ENCODE peak calls at places on chromosomes 13 and 19, in six cellular contexts. O, D, S, H, G and U are unnamed samples.
A peak's percentile ranks its signal among the peaks of the same experiment; 100 is the strongest.

GRCh38 chr13:41026806-41027205 is 7.7 kb upstream of the ELF1 start:
- DNase-seq in S (no peak), O (no peak), G (no peak), D (no peak), H (no peak), U (no peak)

GRCh38 chr19:2097330-2098327 is 914 bp downstream of the IZUMO4 start:
- DNase-seq in O (no peak), S (peak; percentile 15), H (no peak), G (no peak), D (peak; percentile 57), U (no peak)

GRCh38 chr13:68272652-68273051 is 1042.5 kb upstream of the PCDH9 start:
- DNase-seq in G (no peak), O (no peak), H (no peak), D (no peak), S (no peak), U (no peak)

GRCh38 chr13:27171244-27171829 is at the start of gene USP12:
- DNase-seq in S (peak; percentile 47), D (peak; percentile 76), H (no peak), O (peak; percentile 39), G (no peak), U (peak; percentile 67)

GRCh38 chr19:7372810-7373209 is 24.1 kb downstream of the ARHGEF18 start:
- DNase-seq in O (no peak), D (no peak), S (no peak), H (no peak), G (no peak), U (no peak)

GRCh38 chr19:14072535-14073231 is at the start of gene MISP3:
- DNase-seq in D (no peak), O (peak; percentile 43), G (no peak), S (peak; percentile 40), H (peak; percentile 49), U (no peak)

GRCh38 chr19:370641-371330 is 26.2 kb upstream of the MIER2 start:
- DNase-seq in S (no peak), G (no peak), D (no peak), H (no peak), O (no peak), U (no peak)

GRCh38 chr13:103471896-103472295 is 405.7 kb upstream of the SLC10A2 start:
- DNase-seq in H (peak; percentile 8), S (no peak), G (no peak), D (no peak), O (no peak), U (peak; percentile 9)

GRCh38 chr13:40096357-40096911 is 441.0 kb downstream of the COG6 start:
- DNase-seq in S (no peak), O (no peak), H (no peak), D (no peak), G (no peak), U (no peak)

GRCh38 chr13:51684076-51684475 is 99.8 kb downstream of the WDFY2 start:
- DNase-seq in O (no peak), S (no peak), G (no peak), H (no peak), D (no peak), U (no peak)

GRCh38 chr13:24694907-24695306 is 14.7 kb downstream of the ATP12A start:
- DNase-seq in S (no peak), H (no peak), G (no peak), D (no peak), O (no peak), U (no peak)

GRCh38 chr19:480016-480855 is 16.1 kb upstream of the MADCAM1 start:
- DNase-seq in S (peak; percentile 79), O (peak; percentile 55), H (peak; percentile 70), G (peak; percentile 63), D (peak; percentile 86), U (peak; percentile 81)

GRCh38 chr13:27968316-27969072 is 621 bp downstream of the CDX2 start:
- DNase-seq in O (no peak), H (peak; percentile 36), G (no peak), S (no peak), D (peak; percentile 82), U (peak; percentile 62)

GRCh38 chr13:97849305-97849704 is 104.2 kb upstream of the IPO5 start:
- DNase-seq in D (no peak), G (peak; percentile 36), O (peak; percentile 66), S (peak; percentile 8), H (peak; percentile 24), U (no peak)

GRCh38 chr19:6103217-6103644 is 7.1 kb downstream of the RFX2 start:
- DNase-seq in G (no peak), O (peak; percentile 98), S (no peak), D (no peak), H (no peak), U (no peak)

GRCh38 chr19:45476349-45476717 is 8.5 kb downstream of the FOSB start:
- DNase-seq in D (no peak), G (no peak), H (peak; percentile 61), S (no peak), O (no peak), U (no peak)
- TF ChIP-seq JUN in D (no peak), G (no peak), H (no peak), S (no peak), O (no peak), U (no peak)

DNA sequence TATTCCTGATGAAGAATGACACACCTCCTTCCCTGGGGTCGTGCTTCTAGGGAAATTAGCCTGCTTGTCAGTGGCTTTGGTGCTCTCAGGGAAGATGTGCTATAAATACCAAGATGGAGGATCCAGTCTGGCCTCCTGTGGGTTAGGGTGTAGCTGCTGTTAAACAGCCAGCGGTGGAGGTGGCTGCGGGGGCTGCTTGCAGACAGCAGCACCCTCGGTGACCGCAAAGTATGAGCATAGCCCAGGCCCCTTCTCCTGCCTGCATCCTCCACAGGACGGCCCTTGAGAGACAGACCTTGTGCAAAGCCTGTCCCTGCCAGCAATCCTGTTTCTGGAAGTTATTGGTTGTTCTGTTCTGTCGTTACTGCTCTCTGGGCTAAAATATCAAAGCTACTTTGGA is 11.4 kb downstream of the VSTM2B start:
- DNase-seq in H (no peak), D (peak; percentile 14), S (no peak), G (no peak), O (no peak), U (no peak)
- TF ChIP-seq JUN in H (no peak), D (no peak), S (no peak), G (no peak), O (no peak), U (no peak)

DNA sequence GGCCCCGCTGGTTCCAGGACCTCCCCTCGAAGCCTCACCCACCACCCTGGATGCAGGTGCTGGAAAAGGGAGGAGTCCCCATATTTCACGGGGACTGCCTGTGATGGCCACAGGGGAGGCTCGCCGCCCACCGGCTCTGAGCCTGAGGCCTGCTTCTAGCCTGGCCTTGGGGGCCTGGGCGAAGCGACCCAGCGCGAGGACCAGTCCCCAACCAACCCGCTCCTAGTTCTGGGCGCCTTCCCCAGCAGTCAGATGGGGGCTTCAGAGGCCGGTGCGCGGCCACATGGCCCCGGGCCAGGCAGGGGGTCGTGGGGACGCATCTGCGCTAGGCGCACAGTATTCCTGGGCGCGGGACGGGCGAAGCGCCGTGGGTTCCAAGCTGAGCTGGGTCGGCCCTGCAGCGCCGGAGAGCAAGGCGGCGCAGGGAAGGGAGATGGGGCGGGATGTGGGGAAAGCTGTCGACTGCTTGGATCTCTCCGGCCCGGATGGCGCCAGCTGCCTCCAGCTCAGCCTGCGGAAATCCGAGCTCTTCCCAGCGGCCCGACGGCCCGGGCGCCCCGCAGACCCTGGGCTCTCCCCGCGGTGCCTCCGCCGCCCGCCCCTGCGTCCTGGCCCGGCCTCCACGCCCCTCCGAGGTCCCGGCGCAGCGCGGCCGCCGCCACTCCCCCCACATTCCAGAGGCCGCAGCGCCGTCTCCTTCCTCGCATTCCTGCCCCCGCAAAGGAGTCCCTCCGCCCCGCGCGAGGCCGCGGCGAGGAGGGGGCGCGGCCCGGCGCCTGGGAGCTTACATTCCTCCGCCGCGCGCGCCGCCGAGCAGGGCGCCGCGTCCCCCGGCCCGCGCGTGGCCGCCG is at the start of gene WTIP:
- DNase-seq in D (peak; percentile 88), O (peak; percentile 82), S (no peak), H (peak; percentile 92), G (peak; percentile 62), U (peak; percentile 87)
- TF ChIP-seq JUN in D (no peak), O (no peak), S (no peak), H (peak; percentile 75), G (no peak), U (no peak)

GRCh38 chr19:4362038-4362828 is 18.9 kb downstream of the MPND start:
- DNase-seq in O (no peak), D (peak; percentile 58), S (no peak), G (no peak), H (no peak), U (no peak)
- TF ChIP-seq JUN in O (no peak), D (no peak), S (no peak), G (no peak), H (no peak), U (no peak)

GRCh38 chr19:16571689-16572331 is 405 bp downstream of the SLC35E1 start:
- DNase-seq in G (no peak), O (peak; percentile 46), S (peak; percentile 44), D (peak; percentile 58), H (peak; percentile 13), U (peak; percentile 42)
- TF ChIP-seq JUN in G (no peak), O (no peak), S (no peak), D (no peak), H (no peak), U (no peak)

GRCh38 chr13:89457977-89458376 is 1786.8 kb downstream of the SLITRK5 start:
- DNase-seq in H (peak; percentile 34), G (no peak), O (peak; percentile 6), S (no peak), D (no peak), U (no peak)
- TF ChIP-seq JUN in H (no peak), G (no peak), O (no peak), S (no peak), D (no peak), U (no peak)

GRCh38 chr13:64371045-64371444 is 2859.1 kb downstream of the PCDH9 start:
- DNase-seq in S (no peak), O (no peak), G (no peak), D (no peak), H (peak; percentile 3), U (no peak)
- TF ChIP-seq JUN in S (no peak), O (no peak), G (no peak), D (no peak), H (no peak), U (no peak)

GRCh38 chr13:61833228-61833627 is 417.6 kb upstream of the PCDH20 start:
- DNase-seq in H (no peak), O (no peak), G (no peak), D (no peak), S (no peak), U (no peak)

GRCh38 chr13:61838568-61838967 is 422.9 kb upstream of the PCDH20 start:
- DNase-seq in G (no peak), S (no peak), D (no peak), O (no peak), H (no peak), U (no peak)
- TF ChIP-seq JUN in G (no peak), S (no peak), D (no peak), O (no peak), H (no peak), U (no peak)

GRCh38 chr13:93730780-93731179 is 504.2 kb downstream of the GPC6 start:
- DNase-seq in D (no peak), H (no peak), G (no peak), O (no peak), S (no peak), U (no peak)
- TF ChIP-seq JUN in D (no peak), H (no peak), G (no peak), O (no peak), S (no peak), U (no peak)